ENCODE peak calls at places on chromosomes 7 and 10, in six cellular contexts. One of them, this sample, is unnamed.

GRCh38 chr10:35641430-35642015 is 573 bp downstream of the FZD8 start:
- DNase-seq in activated T-helper 1 cell treated with anti-CD3 and anti-CD28 coated beads, Interleukin-2, amount 50 U/mL, for 16 hours: no peak
- DNase-seq in mesenchymal stem cell: no peak
- DNase-seq in iris pigment epithelial cell: peak
- DNase-seq in NCI-H1092: no peak
- DNase-seq in AG10803: peak
- DNase-seq in this sample: peak

GRCh38 chr10:89475567-89475966 is 59.8 kb downstream of the SLC16A12 start:
- DNase-seq in AG10803: no peak
- DNase-seq in mesenchymal stem cell: peak
- DNase-seq in iris pigment epithelial cell: peak
- DNase-seq in activated T-helper 1 cell treated with anti-CD3 and anti-CD28 coated beads, Interleukin-2, amount 50 U/mL, for 16 hours: no peak
- DNase-seq in NCI-H1092: no peak
- DNase-seq in this sample: no peak

GRCh38 chr7:48643420-48644013 is 280.8 kb upstream of the CDC14C start:
- DNase-seq in activated T-helper 1 cell treated with anti-CD3 and anti-CD28 coated beads, Interleukin-2, amount 50 U/mL, for 16 hours: no peak
- DNase-seq in mesenchymal stem cell: no peak
- DNase-seq in AG10803: no peak
- DNase-seq in NCI-H1092: no peak
- DNase-seq in iris pigment epithelial cell: no peak
- DNase-seq in this sample: no peak

GRCh38 chr7:42385912-42386311 is 148.9 kb upstream of the GLI3 start:
- DNase-seq in AG10803: no peak
- DNase-seq in iris pigment epithelial cell: no peak
- DNase-seq in NCI-H1092: no peak
- DNase-seq in mesenchymal stem cell: no peak
- DNase-seq in activated T-helper 1 cell treated with anti-CD3 and anti-CD28 coated beads, Interleukin-2, amount 50 U/mL, for 16 hours: no peak
- DNase-seq in this sample: no peak

GRCh38 chr7:96778263-96778662 is 68.6 kb upstream of the SEM1 start:
- DNase-seq in NCI-H1092: no peak
- DNase-seq in AG10803: no peak
- DNase-seq in iris pigment epithelial cell: no peak
- DNase-seq in activated T-helper 1 cell treated with anti-CD3 and anti-CD28 coated beads, Interleukin-2, amount 50 U/mL, for 16 hours: no peak
- DNase-seq in mesenchymal stem cell: no peak
- DNase-seq in this sample: no peak

GRCh38 chr10:6514844-6515780 is 65.0 kb downstream of the PRKCQ start:
- DNase-seq in NCI-H1092: no peak
- DNase-seq in mesenchymal stem cell: no peak
- DNase-seq in AG10803: no peak
- DNase-seq in activated T-helper 1 cell treated with anti-CD3 and anti-CD28 coated beads, Interleukin-2, amount 50 U/mL, for 16 hours: no peak
- DNase-seq in iris pigment epithelial cell: no peak
- DNase-seq in this sample: no peak

GRCh38 chr7:143380646-143381426 is at the start of gene ZYX:
- DNase-seq in iris pigment epithelial cell: peak
- DNase-seq in AG10803: peak
- DNase-seq in activated T-helper 1 cell treated with anti-CD3 and anti-CD28 coated beads, Interleukin-2, amount 50 U/mL, for 16 hours: peak
- DNase-seq in NCI-H1092: peak
- DNase-seq in mesenchymal stem cell: peak
- DNase-seq in this sample: peak

GRCh38 chr7:65731562-65732035 is 141.3 kb upstream of the VKORC1L1 start:
- DNase-seq in NCI-H1092: no peak
- DNase-seq in activated T-helper 1 cell treated with anti-CD3 and anti-CD28 coated beads, Interleukin-2, amount 50 U/mL, for 16 hours: no peak
- DNase-seq in mesenchymal stem cell: peak
- DNase-seq in iris pigment epithelial cell: peak
- DNase-seq in AG10803: peak
- DNase-seq in this sample: peak

GRCh38 chr7:90212149-90212495 is 582 bp downstream of the STEAP2 start:
- DNase-seq in AG10803: no peak
- DNase-seq in activated T-helper 1 cell treated with anti-CD3 and anti-CD28 coated beads, Interleukin-2, amount 50 U/mL, for 16 hours: no peak
- DNase-seq in iris pigment epithelial cell: no peak
- DNase-seq in mesenchymal stem cell: peak
- DNase-seq in NCI-H1092: no peak
- DNase-seq in this sample: no peak

GRCh38 chr7:1974290-1974689 is 258.5 kb downstream of the MAD1L1 start:
- DNase-seq in AG10803: no peak
- DNase-seq in mesenchymal stem cell: no peak
- DNase-seq in activated T-helper 1 cell treated with anti-CD3 and anti-CD28 coated beads, Interleukin-2, amount 50 U/mL, for 16 hours: no peak
- DNase-seq in NCI-H1092: no peak
- DNase-seq in iris pigment epithelial cell: no peak
- DNase-seq in this sample: no peak

GRCh38 chr7:20219062-20219445 is 1.9 kb upstream of the MACC1 start:
- DNase-seq in iris pigment epithelial cell: no peak
- DNase-seq in AG10803: no peak
- DNase-seq in NCI-H1092: peak
- DNase-seq in mesenchymal stem cell: no peak
- DNase-seq in activated T-helper 1 cell treated with anti-CD3 and anti-CD28 coated beads, Interleukin-2, amount 50 U/mL, for 16 hours: no peak
- DNase-seq in this sample: no peak

GRCh38 chr10:92880912-92881311 is 32.6 kb downstream of the EXOC6 start:
- DNase-seq in activated T-helper 1 cell treated with anti-CD3 and anti-CD28 coated beads, Interleukin-2, amount 50 U/mL, for 16 hours: no peak
- DNase-seq in NCI-H1092: no peak
- DNase-seq in iris pigment epithelial cell: no peak
- DNase-seq in mesenchymal stem cell: no peak
- DNase-seq in AG10803: no peak
- DNase-seq in this sample: no peak

GRCh38 chr10:79385804-79386531 is 38.7 kb downstream of the PPIF start:
- DNase-seq in NCI-H1092: no peak
- DNase-seq in mesenchymal stem cell: no peak
- DNase-seq in activated T-helper 1 cell treated with anti-CD3 and anti-CD28 coated beads, Interleukin-2, amount 50 U/mL, for 16 hours: no peak
- DNase-seq in AG10803: no peak
- DNase-seq in iris pigment epithelial cell: no peak
- DNase-seq in this sample: no peak

GRCh38 chr10:72315611-72316385 is 38.9 kb downstream of the DNAJB12 start:
- DNase-seq in mesenchymal stem cell: no peak
- DNase-seq in iris pigment epithelial cell: peak
- DNase-seq in NCI-H1092: no peak
- DNase-seq in AG10803: peak
- DNase-seq in activated T-helper 1 cell treated with anti-CD3 and anti-CD28 coated beads, Interleukin-2, amount 50 U/mL, for 16 hours: no peak
- DNase-seq in this sample: peak